ENCODE peak calls at places on chromosome 11, in ten cellular contexts. X is heart left ventricle, O is SJSA1, G is IMR-90, C is dorsolateral prefrontal cortex, U is breast epithelium, P is Peyer's patch, Z is body of pancreas, H is fibroblast of lung, D is lung. M is an unnamed sample.

GRCh38 chr11:32963721-32964120 is 52.0 kb upstream of the DEPDC7 start:
- DNase-seq in X (no peak), O (no peak), G (no peak), C (no peak), U (no peak), P (no peak), Z (no peak), H (peak), D (no peak), M (no peak)

GRCh38 chr11:46778416-46778815 is 59.4 kb downstream of the F2 start:
- DNase-seq in X (no peak), O (no peak), G (no peak), C (no peak), U (no peak), P (no peak), Z (no peak), H (no peak), D (no peak), M (no peak)

GRCh38 chr11:80719292-80719646 is 1278.4 kb upstream of the TENM4 start:
- DNase-seq in X (no peak), O (no peak), G (no peak), C (no peak), U (no peak), P (no peak), Z (no peak), H (no peak), D (no peak), M (no peak)

GRCh38 chr11:76664578-76665061 is 5.9 kb downstream of the LRRC32 start:
- DNase-seq in X (no peak), O (no peak), G (no peak), C (no peak), U (no peak), P (peak), Z (no peak), H (no peak), D (no peak), M (no peak)

GRCh38 chr11:87137711-87138110 is 100.0 kb downstream of the TMEM135 start:
- DNase-seq in X (no peak), O (peak), G (peak), C (no peak), U (no peak), P (no peak), Z (no peak), H (peak), D (no peak), M (no peak)

GRCh38 chr11:61783717-61784505 is 8.5 kb downstream of the TMEM258 start:
- DNase-seq in X (no peak), O (no peak), G (peak), C (no peak), U (no peak), P (no peak), Z (no peak), H (peak), D (no peak), M (no peak)

GRCh38 chr11:95715777-95716241 is 73.8 kb downstream of the FAM76B start:
- DNase-seq in X (no peak), O (no peak), G (no peak), C (no peak), U (peak), P (peak), Z (no peak), H (peak), D (no peak), M (no peak)

GRCh38 chr11:77381749-77382693 is 80.5 kb upstream of the GDPD4 start:
- DNase-seq in X (no peak), O (no peak), G (peak), C (no peak), U (no peak), P (no peak), Z (no peak), H (peak), D (no peak), M (no peak)

GRCh38 chr11:22432331-22433065 is 94.3 kb downstream of the SLC17A6 start:
- DNase-seq in X (peak), O (no peak), G (peak), C (peak), U (no peak), P (no peak), Z (peak), H (peak), D (no peak), M (no peak)
- H3K27ac ChIP-seq in X (peak), O (no peak), G (no peak), C (peak), U (no peak), P (no peak), Z (no peak), H (peak), D (no peak), M (peak)

DNA sequence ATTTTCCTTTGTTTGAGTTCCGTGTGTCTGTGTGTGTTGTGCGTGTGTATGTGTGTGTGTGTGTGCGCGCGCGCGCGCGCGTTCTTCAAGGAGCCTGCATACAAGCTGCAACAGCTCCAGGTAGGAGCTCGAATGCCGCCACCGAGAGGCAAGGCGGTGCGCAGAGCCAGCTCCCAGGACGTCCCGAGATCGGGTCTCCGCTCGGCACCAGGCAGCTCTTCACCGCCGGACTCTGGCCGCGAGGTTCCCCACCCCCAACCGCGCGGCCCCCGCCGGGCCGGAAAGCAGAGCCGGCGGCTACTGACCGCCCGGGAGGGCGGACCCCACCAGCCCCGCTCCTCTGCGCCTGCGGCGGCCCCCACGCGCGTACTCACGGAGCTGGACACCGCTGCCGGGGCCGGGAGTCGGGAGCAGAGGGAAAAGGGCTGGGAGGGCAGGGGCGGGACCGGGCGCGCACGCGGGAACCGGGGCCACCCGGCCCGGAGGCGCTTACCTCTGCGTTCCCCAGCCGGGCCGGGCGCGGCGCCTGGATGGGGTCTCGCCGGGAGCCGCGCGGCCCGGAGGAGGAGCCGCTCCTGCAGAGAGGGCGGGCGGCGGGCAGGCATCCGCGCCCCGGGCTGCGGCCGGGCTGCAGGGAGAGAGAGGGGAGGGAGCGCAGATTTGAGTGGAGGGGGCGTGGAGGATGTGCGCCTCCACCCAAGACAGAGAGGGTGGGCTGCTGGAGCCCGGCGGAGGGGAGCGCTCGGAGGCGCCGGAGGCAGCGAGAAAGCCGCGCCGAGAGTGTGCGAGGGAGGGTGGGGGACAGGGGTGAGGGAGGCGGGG is 40.3 kb upstream of the AKIP1 start:
- DNase-seq in X (peak), O (peak), G (peak), C (peak), U (peak), P (peak), Z (peak), H (peak), D (peak), M (peak)
- H3K27ac ChIP-seq in X (peak), O (peak), G (peak), C (peak), U (peak), P (peak), Z (peak), H (peak), D (peak), M (peak)

DNA sequence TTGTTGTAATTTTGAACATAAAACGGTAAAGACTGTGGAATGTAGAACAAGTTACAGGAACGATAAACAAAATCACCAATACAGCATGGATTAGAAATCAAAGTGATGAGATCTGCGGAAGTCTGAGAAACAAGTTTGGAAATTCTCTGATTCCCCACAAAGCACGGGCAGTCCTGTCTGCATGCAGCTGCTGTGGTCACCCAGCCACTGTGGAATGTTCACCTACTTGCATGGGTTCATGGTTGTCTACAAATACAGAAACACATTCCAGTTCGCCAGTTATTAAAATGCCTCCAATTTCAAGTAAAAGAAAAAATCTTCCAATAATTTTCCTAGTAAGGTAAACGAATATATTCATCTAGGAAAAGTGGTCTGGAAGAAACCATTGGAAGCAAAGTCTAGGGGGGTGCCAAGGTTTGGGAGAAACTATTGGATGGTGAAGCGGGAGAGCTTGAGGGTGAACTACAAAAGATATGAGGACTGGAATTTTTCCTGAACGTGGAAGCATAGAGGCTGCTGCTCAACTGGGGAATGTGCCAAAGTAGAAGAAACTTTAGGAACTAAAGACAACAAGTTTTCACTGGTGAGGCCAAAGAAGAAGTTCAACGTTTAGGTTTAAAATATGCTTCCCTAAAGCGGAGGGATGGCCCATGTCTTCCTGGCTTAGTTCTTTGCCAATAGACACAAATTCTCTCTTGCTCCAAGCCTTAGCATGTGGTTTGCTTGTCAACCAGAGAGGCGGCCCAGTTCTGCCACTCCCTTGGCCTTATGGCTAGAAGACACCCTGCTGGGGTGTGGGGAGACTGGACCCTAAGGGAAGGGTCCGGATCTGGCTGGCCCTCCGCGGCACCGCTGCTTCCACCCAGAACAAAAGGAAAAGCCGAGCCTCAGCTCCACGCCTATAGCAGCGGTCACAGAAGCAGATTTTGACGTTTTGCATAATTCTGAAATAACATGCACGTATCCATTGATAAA is 70.2 kb downstream of the CTTN start:
- DNase-seq in X (no peak), O (no peak), G (no peak), C (no peak), U (no peak), P (no peak), Z (no peak), H (no peak), D (no peak), M (no peak)
- H3K27ac ChIP-seq in X (no peak), O (no peak), G (no peak), C (no peak), U (no peak), P (no peak), Z (no peak), H (no peak), D (no peak), M (no peak)

DNA sequence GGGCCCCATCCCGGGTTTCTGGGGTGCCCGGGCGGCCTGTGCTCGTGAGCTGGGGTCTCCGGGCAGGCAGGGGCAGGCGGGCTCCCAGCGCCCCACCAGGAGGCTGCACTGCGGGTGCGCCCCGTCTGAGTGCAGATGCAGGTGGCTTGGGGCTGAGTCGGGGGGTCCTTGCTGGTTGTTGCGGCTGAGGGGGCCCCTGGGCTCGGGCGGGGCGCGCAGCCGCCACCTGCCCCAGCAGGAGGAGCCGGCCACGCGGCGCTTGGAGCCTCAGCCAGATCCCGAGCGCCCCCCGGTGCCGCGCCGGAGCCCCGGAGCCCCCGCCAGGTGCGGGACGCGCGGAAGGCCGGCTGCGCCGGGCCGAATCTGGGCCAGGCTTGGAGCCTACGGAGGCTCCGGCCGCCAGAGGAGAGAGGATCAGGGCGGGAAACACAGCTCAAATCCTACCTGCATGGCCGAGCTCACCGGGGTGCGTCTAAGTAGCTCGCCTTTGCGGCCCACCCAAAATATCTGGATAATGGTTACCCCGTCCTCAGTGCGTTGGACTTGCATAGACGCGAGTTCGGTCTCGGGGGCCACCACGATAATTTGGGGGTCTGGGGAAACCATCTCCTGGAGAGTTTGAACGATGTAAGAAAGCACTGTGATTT is 625 bp upstream of the IGF2 start:
- DNase-seq in X (no peak), O (no peak), G (no peak), C (no peak), U (no peak), P (no peak), Z (no peak), H (no peak), D (no peak), M (no peak)
- H3K27ac ChIP-seq in X (no peak), O (no peak), G (no peak), C (no peak), U (no peak), P (no peak), Z (no peak), H (no peak), D (no peak), M (no peak)

GRCh38 chr11:44863231-44863630 is 87.5 kb downstream of the TP53I11 start:
- DNase-seq in X (no peak), O (no peak), G (no peak), C (no peak), U (no peak), P (no peak), Z (no peak), H (peak), D (no peak), M (no peak)

GRCh38 chr11:44861829-44862545 is 88.7 kb downstream of the TP53I11 start:
- DNase-seq in X (peak), O (peak), G (peak), C (no peak), U (peak), P (peak), Z (peak), H (peak), D (peak), M (no peak)

GRCh38 chr11:44860967-44861828 is 89.5 kb downstream of the TP53I11 start:
- DNase-seq in X (no peak), O (no peak), G (no peak), C (no peak), U (no peak), P (no peak), Z (no peak), H (peak), D (no peak), M (no peak)

GRCh38 chr11:44860346-44860745 is 90.3 kb downstream of the TP53I11 start:
- DNase-seq in X (no peak), O (no peak), G (no peak), C (no peak), U (no peak), P (no peak), Z (no peak), H (no peak), D (no peak), M (no peak)

GRCh38 chr11:44862546-44863101 is 88.1 kb downstream of the TP53I11 start:
- DNase-seq in X (no peak), O (no peak), G (no peak), C (no peak), U (no peak), P (no peak), Z (no peak), H (no peak), D (no peak), M (no peak)
- H3K27ac ChIP-seq in X (peak), O (peak), G (peak), C (no peak), U (no peak), P (peak), Z (no peak), H (no peak), D (peak), M (no peak)

GRCh38 chr11:119460130-119460529 is 37.2 kb upstream of the THY1 start:
- DNase-seq in X (no peak), O (no peak), G (no peak), C (no peak), U (no peak), P (no peak), Z (no peak), H (no peak), D (no peak), M (no peak)
- H3K27ac ChIP-seq in X (no peak), O (peak), G (peak), C (no peak), U (peak), P (no peak), Z (no peak), H (peak), D (no peak), M (no peak)

DNA sequence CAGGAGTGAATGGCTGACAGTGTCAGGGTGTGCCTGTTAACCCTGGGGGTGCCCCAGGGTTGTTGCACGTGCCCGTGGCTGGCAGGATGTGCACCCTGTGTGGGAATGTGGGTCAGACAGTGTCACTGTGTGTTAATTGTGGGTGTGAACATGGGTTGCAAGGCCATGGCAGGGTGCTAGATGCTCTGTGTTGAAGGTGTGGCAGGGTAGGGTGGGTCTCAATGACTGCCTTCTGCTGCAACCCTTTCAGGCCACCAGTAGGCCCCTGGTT is 8.3 kb downstream of the RIN1 start:
- DNase-seq in X (no peak), O (no peak), G (no peak), C (no peak), U (no peak), P (no peak), Z (no peak), H (no peak), D (no peak), M (no peak)
- H3K27ac ChIP-seq in X (peak), O (peak), G (peak), C (no peak), U (no peak), P (peak), Z (no peak), H (peak), D (no peak), M (no peak)

DNA sequence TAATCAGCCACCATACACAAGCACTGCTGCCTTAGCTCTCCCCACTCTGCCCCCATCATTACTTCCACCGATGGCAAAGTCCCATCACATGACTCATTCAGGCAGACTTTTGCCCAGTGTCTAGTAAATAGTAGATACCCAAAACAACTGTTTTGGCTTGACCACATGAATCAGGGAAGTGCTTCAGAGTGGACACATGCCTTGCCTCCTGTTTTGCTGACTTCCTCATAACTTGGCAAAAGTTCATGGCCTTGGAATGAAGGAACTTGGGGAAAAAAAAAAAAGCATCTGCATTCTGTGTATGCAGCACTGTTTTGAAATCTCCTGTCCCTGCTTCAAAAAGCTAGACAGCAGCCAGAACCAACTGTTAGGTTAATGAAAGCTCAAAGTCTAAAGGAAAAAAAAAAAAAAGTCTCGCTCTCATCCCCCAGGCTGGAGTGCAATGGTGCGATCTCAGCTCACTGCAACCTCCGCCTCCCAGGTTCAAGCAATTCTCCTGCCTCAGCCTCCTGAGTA is 335.3 kb downstream of the FAM181B start:
- DNase-seq in X (no peak), O (no peak), G (no peak), C (no peak), U (no peak), P (no peak), Z (peak), H (no peak), D (no peak), M (peak)
- H3K27ac ChIP-seq in X (no peak), O (no peak), G (no peak), C (no peak), U (no peak), P (no peak), Z (no peak), H (no peak), D (no peak), M (no peak)

DNA sequence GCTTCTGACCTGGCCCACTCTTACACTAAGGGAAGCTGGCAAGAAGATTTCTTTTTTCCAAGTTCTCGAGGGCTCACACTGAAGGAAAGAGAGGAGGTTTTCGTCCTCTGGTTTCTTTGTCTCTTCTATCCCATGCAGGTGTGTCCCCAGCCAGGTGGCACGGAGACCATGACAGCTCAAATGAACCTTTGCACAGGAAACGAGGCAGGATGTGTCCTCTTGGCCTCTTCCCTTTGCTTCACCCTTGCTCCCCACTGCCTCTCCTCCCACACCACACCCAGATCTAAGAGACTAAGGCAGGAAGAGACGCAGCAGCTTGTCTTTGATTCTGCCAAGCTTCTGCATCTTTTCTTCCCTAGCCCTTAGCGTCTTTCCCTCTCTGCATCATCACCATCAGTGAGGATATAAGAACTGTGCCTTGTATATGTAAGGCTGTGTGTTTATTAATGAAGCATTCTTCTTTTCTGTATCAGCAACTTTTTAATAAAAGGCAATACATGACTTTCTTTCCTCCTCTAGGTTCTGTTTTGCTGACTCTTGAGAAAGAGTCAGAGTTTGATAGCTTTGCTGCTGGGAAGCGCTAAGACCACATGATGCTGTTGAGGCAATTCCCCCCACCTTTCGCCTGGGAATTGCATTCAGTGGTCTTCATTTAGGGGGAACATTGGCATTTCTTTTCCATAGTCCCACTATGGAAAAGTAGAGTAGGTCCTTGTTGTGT is 56.0 kb upstream of the PARVA start:
- DNase-seq in X (no peak), O (no peak), G (peak), C (no peak), U (no peak), P (peak), Z (no peak), H (no peak), D (no peak), M (no peak)
- H3K27ac ChIP-seq in X (no peak), O (no peak), G (peak), C (no peak), U (no peak), P (no peak), Z (no peak), H (no peak), D (no peak), M (no peak)

GRCh38 chr11:68940651-68941323 is 37.1 kb downstream of the IGHMBP2 start:
- DNase-seq in X (no peak), O (no peak), G (no peak), C (no peak), U (no peak), P (no peak), Z (no peak), H (no peak), D (no peak), M (no peak)
- H3K27ac ChIP-seq in X (no peak), O (no peak), G (no peak), C (no peak), U (peak), P (peak), Z (no peak), H (no peak), D (no peak), M (no peak)